ENCODE peak calls at places on chromosomes 1 and 21, in seven cellular contexts. W is AG04450; E is psoas muscle; X is transverse colon; C is neural progenitor cell; L is CD8-positive, alpha-beta T cell; R is spleen. K is an unnamed sample.

GRCh38 chr1:161119379-161120061 is 1.6 kb downstream of the NIT1 start:
- DNase-seq in W (no peak), C (peak), E (no peak), X (peak), L (peak), R (no peak), K (peak)

GRCh38 chr1:157301477-157302198 is 163.4 kb upstream of the ETV3 start:
- DNase-seq in L (no peak), W (no peak), C (no peak), E (no peak), X (no peak), R (no peak), K (no peak)

GRCh38 chr1:56019472-56019871 is 559.9 kb downstream of the PLPP3 start:
- DNase-seq in L (no peak), W (no peak), R (no peak), X (no peak), E (no peak), C (no peak), K (no peak)

GRCh38 chr1:6243053-6243834 is 735 bp upstream of the HES3 start:
- DNase-seq in C (peak), E (peak), R (no peak), X (no peak), L (no peak), W (no peak), K (no peak)

GRCh38 chr1:161486806-161487482 is 18.3 kb upstream of the FCGR2A start:
- DNase-seq in L (peak), C (peak), X (peak), W (peak), R (no peak), E (no peak), K (peak)

GRCh38 chr21:20592482-20592881 is 405.7 kb upstream of the NCAM2 start:
- DNase-seq in X (no peak), R (no peak), L (no peak), C (no peak), W (no peak), E (no peak), K (peak)

GRCh38 chr1:114610546-114611245 is 29.3 kb upstream of the BCAS2 start:
- DNase-seq in E (no peak), W (no peak), R (no peak), C (no peak), X (no peak), L (no peak), K (peak)

GRCh38 chr1:154749078-154749760 is 120.9 kb downstream of the KCNN3 start:
- DNase-seq in E (no peak), R (no peak), C (no peak), L (no peak), W (no peak), X (no peak), K (no peak)

GRCh38 chr1:200258447-200259375 is 151.1 kb downstream of the ZNF281 start:
- DNase-seq in X (no peak), C (no peak), W (no peak), L (peak), E (no peak), R (no peak), K (no peak)

GRCh38 chr1:78339490-78339889 is 151.3 kb upstream of the PTGFR start:
- DNase-seq in E (no peak), R (no peak), W (peak), X (no peak), C (no peak), L (no peak), K (peak)

GRCh38 chr1:226064168-226064815 is 1.8 kb downstream of the H3-3A start:
- DNase-seq in X (no peak), L (no peak), R (no peak), C (no peak), W (no peak), E (no peak), K (no peak)

GRCh38 chr21:44337941-44338895 is 972 bp downstream of the CFAP410 start:
- DNase-seq in L (no peak), W (no peak), X (peak), E (peak), C (peak), R (peak), K (peak)

GRCh38 chr1:26037904-26038303 is 8.0 kb downstream of the SLC30A2 start:
- DNase-seq in E (no peak), R (no peak), L (no peak), X (no peak), W (no peak), C (no peak), K (no peak)

GRCh38 chr1:94382163-94382562 is 36.0 kb upstream of the ABCD3 start:
- DNase-seq in E (no peak), W (no peak), L (no peak), C (no peak), R (no peak), X (peak), K (no peak)

GRCh38 chr1:64215576-64215975 is 12.2 kb downstream of the UBE2U start:
- DNase-seq in R (no peak), E (no peak), C (no peak), W (no peak), X (no peak), L (no peak), K (no peak)

GRCh38 chr1:94305704-94306103 is 68.3 kb upstream of the ARHGAP29 start:
- DNase-seq in L (no peak), E (no peak), R (no peak), C (no peak), W (no peak), X (no peak), K (peak)

GRCh38 chr1:170471310-170471839 is 60.6 kb upstream of the GORAB start:
- DNase-seq in E (no peak), X (no peak), L (no peak), R (no peak), W (no peak), C (no peak), K (no peak)

GRCh38 chr1:65558215-65558614 is 137.7 kb downstream of the LEPR start:
- DNase-seq in W (no peak), R (no peak), X (no peak), E (no peak), C (no peak), L (no peak), K (no peak)

GRCh38 chr1:3570081-3570986 is 41.0 kb downstream of the MEGF6 start:
- DNase-seq in E (no peak), L (no peak), X (no peak), R (no peak), C (no peak), W (no peak), K (no peak)

GRCh38 chr21:38165466-38166213 is 91.2 kb upstream of the KCNJ15 start:
- DNase-seq in W (peak), R (no peak), E (no peak), C (no peak), L (no peak), X (no peak), K (no peak)

GRCh38 chr1:67832737-67833594 is at the start of gene GNG12:
- DNase-seq in C (peak), W (no peak), L (no peak), R (peak), X (peak), E (peak), K (no peak)

GRCh38 chr1:150895618-150896017 is 8.7 kb downstream of the CTXND2 start:
- DNase-seq in X (no peak), E (peak), R (no peak), W (no peak), L (no peak), C (no peak), K (peak)

GRCh38 chr21:41438425-41439113 is 12.5 kb downstream of the MX1 start:
- DNase-seq in X (no peak), E (no peak), C (no peak), L (no peak), R (no peak), W (no peak), K (no peak)

GRCh38 chr1:223621312-223621734 is 44.2 kb downstream of the CAPN8 start:
- DNase-seq in W (no peak), R (no peak), L (no peak), E (no peak), C (no peak), X (no peak), K (no peak)

GRCh38 chr1:180540697-180541594 is 17.8 kb upstream of the OVAAL start:
- DNase-seq in R (no peak), E (no peak), X (no peak), W (no peak), C (no peak), L (no peak), K (no peak)

GRCh38 chr1:85027242-85027983 is 20.9 kb downstream of the MCOLN3 start:
- DNase-seq in W (no peak), R (no peak), C (peak), E (no peak), X (no peak), L (peak), K (no peak)

GRCh38 chr1:101178341-101178687 is 58.5 kb upstream of the S1PR1 start:
- DNase-seq in X (no peak), E (no peak), W (no peak), C (no peak), R (no peak), L (no peak), K (no peak)

GRCh38 chr1:1311107-1312104 is 3.0 kb downstream of the PUSL1 start:
- DNase-seq in W (no peak), L (no peak), R (no peak), X (no peak), C (no peak), E (no peak), K (no peak)

GRCh38 chr1:1309525-1310385 is 1.4 kb downstream of the PUSL1 start:
- DNase-seq in R (no peak), X (no peak), C (no peak), W (no peak), L (no peak), E (no peak), K (no peak)

GRCh38 chr1:1308756-1309524 is 543 bp downstream of the PUSL1 start:
- DNase-seq in E (no peak), X (peak), C (peak), W (no peak), L (no peak), R (no peak), K (no peak)

GRCh38 chr1:1312450-1313314 is 4.3 kb downstream of the PUSL1 start:
- DNase-seq in W (no peak), E (no peak), L (no peak), X (no peak), C (no peak), R (no peak), K (no peak)

GRCh38 chr1:1310476-1311053 is 2.2 kb downstream of the PUSL1 start:
- DNase-seq in W (no peak), C (no peak), X (no peak), R (no peak), E (no peak), L (no peak), K (no peak)
- H3K27ac ChIP-seq in W (no peak), C (no peak), X (no peak), R (no peak), E (no peak), L (no peak), K (no peak)

GRCh38 chr1:45584351-45585109 is 689 bp downstream of the NASP start:
- DNase-seq in W (peak), L (peak), E (peak), R (peak), C (peak), X (peak), K (peak)
- TF ChIP-seq CTCF in W (no peak), L (no peak), E (no peak), R (no peak), C (peak), X (no peak), K (peak)

GRCh38 chr1:9319789-9320519 is 27.3 kb downstream of the SPSB1 start:
- DNase-seq in C (peak), X (no peak), L (no peak), E (no peak), R (no peak), W (no peak), K (no peak)

GRCh38 chr1:9322845-9323244 is 30.2 kb downstream of the SPSB1 start:
- DNase-seq in R (no peak), C (peak), L (no peak), W (no peak), X (no peak), E (no peak), K (no peak)

GRCh38 chr1:9321480-9321849 is 28.8 kb downstream of the SPSB1 start:
- DNase-seq in R (no peak), L (no peak), W (peak), C (no peak), X (no peak), E (no peak), K (peak)

GRCh38 chr1:9320520-9321479 is 28.1 kb downstream of the SPSB1 start:
- DNase-seq in R (no peak), L (no peak), E (no peak), W (peak), C (peak), X (no peak), K (no peak)

GRCh38 chr1:9321986-9322715 is 29.5 kb downstream of the SPSB1 start:
- DNase-seq in W (no peak), L (no peak), X (no peak), C (no peak), E (no peak), R (no peak), K (no peak)
- H3K27ac ChIP-seq in W (peak), L (no peak), X (peak), C (no peak), E (no peak), R (no peak), K (no peak)

DNA sequence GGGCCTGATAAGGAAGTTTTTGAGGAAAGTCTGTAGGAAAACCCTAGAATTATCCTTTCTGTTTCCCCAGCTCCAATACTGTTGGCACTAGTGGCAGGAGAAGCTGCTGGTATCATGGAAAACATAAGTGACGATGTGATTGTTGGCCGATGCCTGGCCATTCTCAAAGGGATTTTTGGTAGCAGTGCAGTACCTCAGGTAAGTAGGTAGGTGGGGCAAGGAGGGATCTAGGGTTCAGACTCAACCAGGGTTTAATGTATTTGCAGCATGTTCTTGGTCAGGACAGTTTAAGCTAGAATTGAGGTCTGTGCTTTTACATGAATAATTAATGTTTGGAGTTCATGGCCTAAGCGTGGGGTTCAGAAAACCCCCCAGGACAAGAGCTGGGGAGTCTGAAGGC is 62.1 kb downstream of the KDM1A start:
- DNase-seq in R (no peak), E (no peak), X (no peak), W (no peak), C (peak), L (no peak), K (no peak)
- TF ChIP-seq CTCF in R (no peak), E (no peak), X (no peak), W (no peak), C (peak), L (no peak), K (peak)

GRCh38 chr1:210446479-210446878 is 117.8 kb downstream of the HHAT start:
- DNase-seq in X (no peak), C (peak), W (no peak), E (no peak), R (peak), L (peak), K (no peak)
- H3K27ac ChIP-seq in X (no peak), C (no peak), W (no peak), E (no peak), R (no peak), L (no peak), K (no peak)

K was measured in foreskin keratinocyte.